ENCODE peak calls at places on chromosomes 5 and 9, in six cellular contexts. L is tibial artery, F is endothelial cell, T is omental fat pad, E is RWPE2, C is left ventricle myocardium inferior. S is an unnamed sample.

GRCh38 chr9:113393281-113393680 is 7.8 kb downstream of the ALAD start:
- DNase-seq in C (no peak), E (no peak), F (no peak), T (no peak), L (no peak), S (no peak)

GRCh38 chr5:88092358-88092757 is 176.3 kb downstream of the TMEM161B start:
- DNase-seq in F (no peak), L (no peak), T (no peak), C (no peak), E (no peak), S (no peak)

GRCh38 chr9:129624168-129624759 is 1.7 kb upstream of the NTMT1 start:
- DNase-seq in L (no peak), T (peak; percentile 57), C (no peak), F (peak; percentile 83), E (no peak), S (no peak)

GRCh38 chr9:134458111-134458845 is 132.0 kb downstream of the RXRA start:
- DNase-seq in E (no peak), L (no peak), F (no peak), C (no peak), T (no peak), S (no peak)

GRCh38 chr5:172282277-172283019 is 1.1 kb downstream of the UBTD2 start:
- DNase-seq in T (no peak), F (no peak), E (no peak), L (no peak), C (no peak), S (no peak)

GRCh38 chr5:181159286-181160143 is 12.1 kb downstream of the OR2V2 start:
- DNase-seq in L (peak; percentile 87), E (peak; percentile 81), C (peak; percentile 84), F (peak; percentile 68), T (peak; percentile 99), S (peak; percentile 79)

GRCh38 chr5:110055301-110055700 is 365.6 kb downstream of the MAN2A1 start:
- DNase-seq in E (no peak), C (no peak), T (no peak), L (no peak), F (no peak), S (no peak)

GRCh38 chr5:107486489-107486888 is 184.2 kb downstream of the EFNA5 start:
- DNase-seq in F (no peak), C (no peak), E (no peak), T (no peak), L (no peak), S (peak; percentile 59)

GRCh38 chr9:93093081-93093448 is 3.0 kb upstream of the CARD19 start:
- DNase-seq in E (peak; percentile 12), L (no peak), C (no peak), F (no peak), T (peak; percentile 12), S (no peak)

GRCh38 chr5:11046160-11046559 is 285.1 kb upstream of the DAP start:
- DNase-seq in F (no peak), E (no peak), C (no peak), L (no peak), T (no peak), S (no peak)
- TF ChIP-seq CTCF in F (no peak), E (no peak), C (no peak), L (no peak), T (no peak), S (no peak)

DNA sequence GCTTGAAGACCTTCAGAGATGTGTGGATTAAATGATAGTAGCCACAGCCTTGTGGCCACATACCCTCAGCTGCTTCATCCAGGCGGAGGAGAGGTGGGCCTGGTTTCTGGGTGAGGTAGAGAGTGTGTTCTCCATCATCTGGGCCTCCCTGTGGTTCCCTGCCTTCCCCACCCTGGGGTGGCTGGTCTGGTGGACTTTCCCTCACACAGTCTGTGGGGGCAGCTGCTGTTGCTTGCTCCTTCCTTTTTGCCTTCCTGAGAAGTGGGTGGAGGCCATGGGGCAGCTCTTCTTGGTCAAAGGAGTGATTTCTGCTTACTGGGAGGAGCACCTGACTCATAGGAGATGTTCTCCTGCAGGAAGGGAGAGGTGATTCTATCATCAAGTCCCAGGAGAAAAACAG is 62.9 kb downstream of the PPARGC1B start:
- DNase-seq in F (no peak), C (no peak), L (no peak), E (no peak), T (no peak), S (no peak)
- TF ChIP-seq CTCF in F (no peak), C (no peak), L (no peak), E (no peak), T (no peak), S (no peak)

GRCh38 chr5:174317261-174317894 is 271.9 kb downstream of the NSG2 start:
- DNase-seq in T (no peak), F (peak; percentile 68), C (no peak), E (no peak), L (no peak), S (no peak)
- TF ChIP-seq CTCF in T (no peak), F (peak; percentile 67), C (peak; percentile 82), E (peak; percentile 93), L (peak; percentile 39), S (no peak)

DNA sequence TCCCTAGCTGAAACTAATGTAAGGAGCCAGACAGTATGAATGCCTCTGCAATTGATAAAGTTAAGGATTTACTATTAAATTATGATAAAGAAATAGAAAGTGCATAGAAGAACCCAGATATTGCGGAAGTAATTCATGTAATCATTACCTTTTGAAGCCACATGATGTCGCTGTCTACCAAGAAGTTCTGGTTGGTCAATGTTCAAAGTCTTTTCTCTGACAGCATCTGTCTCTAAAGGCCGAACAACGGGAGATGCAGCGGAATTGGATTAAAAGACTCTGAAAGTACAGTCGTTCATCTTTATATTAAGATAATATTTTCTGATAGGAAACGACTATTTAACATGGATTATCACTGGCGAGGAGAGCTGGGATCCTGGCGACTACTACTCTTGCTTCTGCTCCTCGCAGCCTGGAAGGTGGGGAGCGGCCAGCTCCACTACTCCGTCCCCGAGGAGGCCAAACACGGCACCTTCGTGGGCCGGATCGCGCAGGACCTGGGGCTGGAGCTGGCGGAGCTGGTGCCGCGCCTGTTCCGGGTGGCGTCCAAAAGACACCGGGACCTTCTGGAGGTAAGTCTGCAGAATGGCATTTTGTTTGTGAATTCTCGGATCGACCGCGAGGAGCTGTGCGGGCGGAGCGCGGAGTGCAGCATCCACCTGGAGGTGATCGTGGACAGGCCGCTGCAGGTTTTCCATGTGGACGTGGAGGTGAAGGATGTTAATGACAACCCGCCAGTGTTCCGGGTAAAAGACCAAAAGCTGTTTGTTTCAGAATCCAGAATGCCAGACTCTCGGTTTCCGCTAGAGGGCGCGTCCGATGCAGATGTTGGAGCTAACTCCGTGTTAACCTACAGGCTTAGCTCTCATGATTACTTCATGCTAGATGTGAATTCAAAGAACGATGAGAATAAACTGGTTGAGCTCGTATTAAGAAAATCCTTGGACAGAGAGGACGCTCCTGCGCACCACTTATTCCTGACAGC is at the start of gene PCDHA8:
- DNase-seq in E (no peak), C (no peak), L (no peak), T (no peak), F (peak; percentile 58), S (no peak)
- TF ChIP-seq CTCF in E (peak; percentile 90), C (no peak), L (no peak), T (no peak), F (peak; percentile 67), S (no peak)